ENCODE peak calls at places on chromosomes 4 and X, in ten cellular contexts. C, M, Z, R, E, P, G, W, I and T are unnamed samples.

GRCh38 chrX:103664363-103664762 is 22.1 kb downstream of the MORF4L2 start:
- DNase-seq in E (no peak), W (no peak), G (no peak), I (no peak), R (no peak), C (no peak), P (no peak), Z (no peak), M (peak; percentile 32), T (peak; percentile 78)

GRCh38 chr4:70704333-70705145 is 16.2 kb downstream of the UTP3 start:
- DNase-seq in Z (peak; percentile 67), I (peak; percentile 86), W (peak; percentile 88), M (peak; percentile 82), R (peak; percentile 91), E (peak; percentile 61), P (peak; percentile 62), C (peak; percentile 43), G (peak; percentile 81), T (peak; percentile 86)

GRCh38 chr4:8039290-8039689 is 99.6 kb upstream of the AFAP1 start:
- DNase-seq in C (no peak), P (no peak), G (no peak), M (no peak), W (peak; percentile 38), I (no peak), Z (no peak), E (no peak), R (no peak), T (no peak)

GRCh38 chr4:38009421-38009820 is 49.2 kb downstream of the PTTG2 start:
- DNase-seq in Z (peak; percentile 23), G (no peak), E (no peak), M (no peak), P (no peak), I (no peak), W (no peak), R (no peak), C (no peak), T (no peak)

GRCh38 chr4:182575225-182575624 is 332.0 kb downstream of the TENM3 start:
- DNase-seq in I (no peak), E (no peak), R (no peak), W (no peak), P (no peak), Z (no peak), G (no peak), C (no peak), M (no peak), T (no peak)

GRCh38 chrX:18674417-18674787 is 2.5 kb upstream of the RS1 start:
- DNase-seq in M (peak; percentile 27), G (no peak), R (no peak), C (no peak), W (peak; percentile 25), P (no peak), Z (no peak), E (no peak), I (peak; percentile 23), T (peak; percentile 50)

GRCh38 chr4:29710519-29710918 is 1009.6 kb upstream of the PCDH7 start:
- DNase-seq in M (no peak), Z (peak; percentile 14), I (no peak), C (no peak), E (no peak), G (no peak), W (no peak), P (no peak), R (no peak), T (no peak)

GRCh38 chrX:64427787-64428186 is 32.5 kb upstream of the MTMR8 start:
- DNase-seq in G (no peak), I (no peak), C (no peak), M (no peak), Z (no peak), E (no peak), W (no peak), R (no peak), P (no peak), T (no peak)

GRCh38 chrX:136310411-136310810 is 9.6 kb downstream of the ADGRG4 start:
- DNase-seq in M (no peak), R (no peak), E (peak; percentile 10), C (no peak), I (no peak), P (no peak), G (peak; percentile 30), W (no peak), Z (peak; percentile 1), T (no peak)

GRCh38 chr4:9987749-9988346 is 33.4 kb downstream of the SLC2A9 start:
- DNase-seq in P (no peak), G (no peak), I (no peak), C (no peak), W (no peak), E (no peak), M (no peak), Z (no peak), R (no peak), T (no peak)

GRCh38 chr4:95867919-95868318 is 28.0 kb downstream of the PDHA2 start:
- DNase-seq in R (no peak), Z (no peak), G (peak; percentile 9), P (no peak), I (no peak), W (no peak), M (no peak), E (peak; percentile 8), C (no peak), T (no peak)

GRCh38 chr4:16591867-16592266 is 306.6 kb downstream of the LDB2 start:
- DNase-seq in C (no peak), I (peak; percentile 58), P (no peak), E (no peak), R (no peak), Z (no peak), M (no peak), G (no peak), W (no peak), T (no peak)

GRCh38 chr4:100806988-100807387 is 289.2 kb upstream of the EMCN start:
- DNase-seq in P (no peak), Z (no peak), C (no peak), W (no peak), E (no peak), R (no peak), M (no peak), I (no peak), G (no peak), T (no peak)

GRCh38 chr4:129641179-129641578 is 545.2 kb downstream of the C4orf33 start:
- DNase-seq in G (peak; percentile 34), E (peak; percentile 16), Z (peak; percentile 22), R (peak; percentile 32), C (peak; percentile 10), P (no peak), W (peak; percentile 61), M (peak; percentile 66), I (peak; percentile 20), T (peak; percentile 57)

GRCh38 chrX:134604701-134605271 is 53.5 kb downstream of the PLAC1 start:
- DNase-seq in I (peak; percentile 14), W (no peak), G (peak; percentile 39), Z (peak; percentile 42), M (peak; percentile 74), R (peak; percentile 52), P (no peak), C (no peak), E (no peak), T (no peak)

GRCh38 chrX:22652596-22652995 is 347.2 kb upstream of the DDX53 start:
- DNase-seq in P (no peak), R (no peak), I (no peak), Z (peak; percentile 50), E (peak; percentile 48), W (peak; percentile 12), C (no peak), G (peak; percentile 56), M (no peak), T (no peak)

GRCh38 chr4:1383728-1384591 is 22.3 kb downstream of the NKX1-1 start:
- DNase-seq in P (no peak), Z (no peak), R (no peak), C (no peak), E (no peak), I (peak; percentile 7), W (no peak), G (no peak), M (no peak), T (peak; percentile 37)

GRCh38 chrX:66676990-66677389 is 38.1 kb upstream of the EDA2R start:
- DNase-seq in R (no peak), G (peak; percentile 69), E (peak; percentile 61), I (no peak), C (no peak), M (no peak), P (no peak), Z (peak; percentile 69), W (no peak), T (no peak)

GRCh38 chrX:10130354-10130753 is 26.4 kb upstream of the CLCN4 start:
- DNase-seq in E (no peak), P (no peak), W (no peak), M (no peak), G (no peak), R (no peak), Z (no peak), C (no peak), I (no peak), T (peak; percentile 0)
- H3K36me3 ChIP-seq in E (no peaks in the 10 kb centered on the region), P (peaks cover 23% of the 10 kb centered on the region), W (no peaks in the 10 kb centered on the region), M (peaks cover 57% of the 10 kb centered on the region), G (no peaks in the 10 kb centered on the region), R (no peaks in the 10 kb centered on the region), Z (peaks cover 36% of the 10 kb centered on the region), C (peaks cover 14% of the 10 kb centered on the region), I (peaks cover 33% of the 10 kb centered on the region), T (no peaks in the 10 kb centered on the region)

GRCh38 chr4:151862766-151863165 is 102.0 kb upstream of the GATB start:
- DNase-seq in C (no peak), W (no peak), E (peak; percentile 3), P (no peak), M (no peak), R (no peak), Z (peak; percentile 13), G (peak; percentile 24), I (no peak), T (no peak)
- H3K4me3 ChIP-seq in C (no peak overlapping the region), W (no peak overlapping the region), E (no peak overlapping the region), P (no peak overlapping the region), M (no peak overlapping the region), R (no peak overlapping the region), Z (no peak overlapping the region), G (no peak overlapping the region), I (no peak overlapping the region), T (no peak overlapping the region)

DNA sequence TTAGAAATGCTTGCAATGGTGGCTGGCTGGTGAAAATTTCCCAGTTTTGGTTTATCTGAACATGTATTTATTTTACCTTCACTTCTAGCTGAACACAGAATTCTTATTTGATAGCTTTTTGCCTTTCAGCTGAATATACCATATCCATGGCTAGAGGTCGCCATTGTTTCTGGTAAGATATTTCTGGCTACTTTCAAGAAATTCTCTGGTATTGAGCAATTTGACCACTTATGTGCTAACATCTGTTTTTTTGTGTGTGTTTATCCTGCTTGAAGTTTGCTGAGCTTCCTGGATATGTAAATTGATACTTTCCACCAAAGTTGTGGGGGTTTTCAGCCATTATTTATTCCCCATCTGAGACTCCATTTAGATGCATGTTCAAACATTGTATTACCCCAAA is 75.4 kb downstream of the FBXW7 start:
- DNase-seq in Z (peak; percentile 78), C (no peak), G (peak; percentile 55), M (no peak), R (no peak), I (no peak), E (peak; percentile 59), W (no peak), P (no peak), T (no peak)
- H3K27ac ChIP-seq in Z (no peak overlapping the region), C (no peak overlapping the region), G (no peak overlapping the region), M (no peak overlapping the region), R (no peak overlapping the region), I (no peak overlapping the region), E (no peak overlapping the region), W (peak overlapping the region; percentile 0), P (no peak overlapping the region), T (no peak overlapping the region)

DNA sequence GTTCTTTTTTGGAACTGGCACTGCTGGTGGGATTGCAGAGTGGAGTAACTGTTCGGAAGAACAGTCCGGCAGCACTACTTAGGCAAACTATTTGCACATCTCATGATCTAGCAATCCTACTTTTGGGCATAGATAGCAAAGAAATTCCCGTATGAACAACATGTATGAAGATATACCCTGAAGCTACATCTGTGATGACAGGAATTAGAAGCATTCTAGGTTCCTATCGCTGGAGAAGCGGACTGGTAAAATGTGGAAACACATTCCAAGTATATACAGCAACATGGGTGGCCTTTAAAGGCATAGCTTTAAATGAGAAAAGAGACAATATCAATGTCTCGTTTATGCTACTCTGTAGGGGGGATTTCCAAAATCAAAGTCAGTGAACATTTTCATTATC is 3.1 kb downstream of the DCAF16 start:
- DNase-seq in C (no peak), Z (peak; percentile 8), W (no peak), I (no peak), R (no peak), E (no peak), G (no peak), P (no peak), M (no peak), T (no peak)
- H3K36me3 ChIP-seq in C (peaks cover 30% of the 10 kb centered on the region), Z (peaks cover 19% of the 10 kb centered on the region), W (peaks cover 20% of the 10 kb centered on the region), I (peaks cover 23% of the 10 kb centered on the region), R (no peaks in the 10 kb centered on the region), E (peaks cover 21% of the 10 kb centered on the region), G (peaks cover 8% of the 10 kb centered on the region), P (peaks cover 17% of the 10 kb centered on the region), M (peaks cover 24% of the 10 kb centered on the region), T (peaks cover 10% of the 10 kb centered on the region)